ENCODE peak calls at places on chromosomes 7 and 10, in six cellular contexts. A is AG04450, M is mucosa of descending colon, N is fibroblast of the aortic adventitia, U is thoracic aorta, F is tibial artery. V is an unnamed sample.

GRCh38 chr10:71033396-71033980 is 145.1 kb upstream of the PCBD1 start:
- DNase-seq in N (no peak), F (no peak), M (no peak), U (no peak), A (no peak), V (no peak)

GRCh38 chr7:1124816-1125602 is 35.0 kb downstream of the ZFAND2A start:
- DNase-seq in F (no peak), U (no peak), M (no peak), A (no peak), N (peak; percentile 58), V (no peak)

GRCh38 chr10:603745-604144 is 85.7 kb downstream of the DIP2C start:
- DNase-seq in N (no peak), M (no peak), U (no peak), F (peak; percentile 64), A (no peak), V (no peak)

GRCh38 chr10:122181901-122182799 is 88.9 kb upstream of the BTBD16 start:
- DNase-seq in U (no peak), M (no peak), F (no peak), N (peak; percentile 69), A (no peak), V (no peak)

GRCh38 chr7:140004672-140005071 is 58.1 kb downstream of the PARP12 start:
- DNase-seq in M (no peak), F (peak; percentile 45), N (no peak), A (no peak), U (no peak), V (no peak)

GRCh38 chr10:116270691-116271592 is 2.1 kb downstream of the GFRA1 start:
- DNase-seq in F (no peak), M (no peak), N (no peak), A (no peak), U (no peak), V (no peak)

GRCh38 chr10:69318087-69318996 is 40.0 kb downstream of the HK1 start:
- DNase-seq in U (peak; percentile 63), N (peak; percentile 68), F (peak; percentile 95), A (no peak), M (peak; percentile 91), V (peak; percentile 68)

GRCh38 chr7:8146156-8146555 is 115.8 kb downstream of the ICA1 start:
- DNase-seq in N (no peak), U (no peak), M (no peak), F (no peak), A (no peak), V (no peak)

GRCh38 chr10:69901022-69901421 is 99.3 kb downstream of the COL13A1 start:
- DNase-seq in U (no peak), N (no peak), F (no peak), A (no peak), M (no peak), V (no peak)

GRCh38 chr10:78742730-78743615 is 325.8 kb upstream of the ZMIZ1 start:
- DNase-seq in N (no peak), U (no peak), M (no peak), A (no peak), F (no peak), V (no peak)

GRCh38 chr7:135763261-135763660 is 14.6 kb upstream of the FAM180A start:
- DNase-seq in A (no peak), M (no peak), F (no peak), U (no peak), N (peak; percentile 72), V (no peak)

GRCh38 chr10:25745976-25746375 is 188.1 kb upstream of the MYO3A start:
- DNase-seq in N (peak; percentile 15), A (no peak), U (no peak), M (no peak), F (no peak), V (no peak)

GRCh38 chr7:137964824-137965545 is 36.9 kb downstream of the CREB3L2 start:
- DNase-seq in N (no peak), U (no peak), M (no peak), F (no peak), A (no peak), V (no peak)

GRCh38 chr7:24898691-24899090 is 81.3 kb downstream of the OSBPL3 start:
- DNase-seq in U (no peak), M (no peak), N (no peak), F (no peak), A (no peak), V (peak; percentile 44)

GRCh38 chr7:126805351-126805750 is 447.4 kb downstream of the GRM8 start:
- DNase-seq in F (no peak), A (no peak), N (no peak), U (no peak), M (no peak), V (no peak)

GRCh38 chr10:79127151-79127961 is 58.6 kb downstream of the ZMIZ1 start:
- DNase-seq in M (peak; percentile 47), A (no peak), F (peak; percentile 85), N (peak; percentile 91), U (no peak), V (peak; percentile 87)

GRCh38 chr7:78130443-78131200 is 332.0 kb downstream of the PHTF2 start:
- DNase-seq in F (no peak), N (no peak), M (no peak), U (no peak), A (no peak), V (no peak)

DNA sequence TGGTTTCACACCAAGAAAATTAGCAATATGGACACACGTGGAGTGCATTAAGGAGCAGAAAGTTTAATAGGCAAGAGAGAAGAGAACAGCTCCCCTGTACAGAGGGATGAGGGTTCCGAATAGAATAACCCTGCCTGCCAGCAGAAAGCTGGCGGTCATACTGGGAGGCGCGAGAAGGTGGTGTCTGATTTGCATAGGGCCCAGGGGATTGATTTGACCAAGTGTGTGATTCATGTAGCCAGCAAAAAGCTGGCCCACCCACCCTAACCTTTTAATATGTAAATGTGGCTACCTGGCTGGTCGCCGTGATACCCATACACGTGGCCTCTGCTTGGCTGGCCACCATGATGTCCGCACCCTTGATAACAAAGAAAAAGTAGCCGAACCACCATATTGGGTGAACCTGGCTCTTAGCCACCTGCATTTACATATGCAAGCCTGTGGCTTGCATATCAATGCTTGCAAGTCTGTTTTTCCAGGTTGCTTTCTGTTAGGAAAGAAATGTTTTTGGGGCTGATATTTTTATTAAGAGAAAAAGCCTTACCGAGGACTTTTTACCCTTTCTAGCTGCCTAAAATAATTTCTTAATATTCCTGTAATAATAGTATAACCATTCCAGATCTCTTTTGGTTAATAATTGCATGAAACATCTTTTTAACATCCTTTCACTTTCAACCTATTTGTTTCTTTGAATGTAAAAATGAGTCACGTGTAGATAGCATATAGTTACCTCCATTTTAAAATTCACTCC is 20.5 kb upstream of the VWDE start:
- DNase-seq in U (no peak), A (no peak), F (no peak), N (no peak), M (no peak), V (no peak)
- H3K4me3 ChIP-seq in U (no peak overlapping the region), A (no peak overlapping the region), F (no peak overlapping the region), N (no peak overlapping the region), M (no peak overlapping the region), V (peak overlapping the region; percentile 14)

GRCh38 chr10:99484626-99485581 is 47.8 kb upstream of the NKX2-3 start:
- DNase-seq in N (no peak), M (peak; percentile 23), A (no peak), F (no peak), U (no peak), V (no peak)
- TF ChIP-seq CTCF in N (no peak), M (no peak), A (no peak), F (no peak), U (no peak), V (peak; percentile 23)

DNA sequence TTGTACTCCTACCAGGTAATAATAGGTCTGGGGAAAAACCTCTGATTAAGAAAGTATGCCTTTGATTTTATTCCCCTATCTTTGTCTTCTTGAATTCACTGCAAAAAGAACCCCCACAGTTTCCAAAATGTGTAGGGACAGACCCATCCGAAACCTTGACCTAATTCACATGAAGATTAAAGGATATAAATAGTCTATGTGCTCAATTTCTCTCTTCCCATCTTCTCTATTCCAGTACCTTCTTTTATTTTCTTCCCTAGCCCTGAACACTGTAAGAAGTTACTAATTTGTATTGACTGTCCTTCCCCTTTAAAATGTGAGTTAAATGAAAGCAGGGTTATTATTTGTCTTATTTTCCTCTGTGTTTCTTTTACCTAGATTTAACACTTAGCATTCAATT is 135.3 kb downstream of the HBP1 start:
- DNase-seq in U (no peak), F (no peak), A (no peak), M (no peak), N (no peak), V (no peak)
- H3K4me3 ChIP-seq in U (no peak overlapping the region), F (no peak overlapping the region), A (no peak overlapping the region), M (no peak overlapping the region), N (no peak overlapping the region), V (no peak overlapping the region)

DNA sequence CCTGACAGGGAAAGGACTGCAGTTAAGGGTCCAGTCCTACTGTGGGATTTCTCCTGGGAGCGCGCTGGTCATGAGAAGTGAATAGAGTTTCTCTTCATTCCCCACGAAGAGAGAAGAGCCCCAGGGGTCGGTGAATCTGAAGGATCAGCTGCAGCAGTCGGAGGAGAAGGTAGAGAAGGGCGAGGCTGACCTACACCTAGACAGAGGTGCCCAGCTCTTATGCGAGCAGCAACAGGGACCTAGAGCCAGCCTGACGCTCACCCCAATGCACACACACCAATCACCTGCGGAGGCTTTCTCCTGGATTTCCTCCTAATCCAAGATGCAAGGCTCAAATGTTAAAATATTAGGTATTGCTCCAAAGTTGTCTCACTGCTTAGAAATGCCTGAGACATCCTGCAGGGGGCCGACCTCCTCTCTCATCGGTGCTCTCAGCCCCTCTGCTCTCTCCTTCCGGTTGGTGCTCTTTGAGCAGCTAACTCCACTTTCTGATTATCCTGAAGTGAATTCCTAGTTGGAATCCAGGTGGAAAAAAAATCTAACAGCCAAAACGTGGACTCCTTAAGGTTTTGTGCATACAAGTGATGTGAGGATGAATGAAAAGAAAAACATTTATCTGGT is 176.4 kb downstream of the AHR start:
- DNase-seq in M (no peak), N (no peak), U (no peak), A (no peak), F (no peak), V (no peak)
- TF ChIP-seq CTCF in M (no peak), N (peak; percentile 12), U (no peak), A (peak; percentile 28), F (no peak), V (peak; percentile 57)

DNA sequence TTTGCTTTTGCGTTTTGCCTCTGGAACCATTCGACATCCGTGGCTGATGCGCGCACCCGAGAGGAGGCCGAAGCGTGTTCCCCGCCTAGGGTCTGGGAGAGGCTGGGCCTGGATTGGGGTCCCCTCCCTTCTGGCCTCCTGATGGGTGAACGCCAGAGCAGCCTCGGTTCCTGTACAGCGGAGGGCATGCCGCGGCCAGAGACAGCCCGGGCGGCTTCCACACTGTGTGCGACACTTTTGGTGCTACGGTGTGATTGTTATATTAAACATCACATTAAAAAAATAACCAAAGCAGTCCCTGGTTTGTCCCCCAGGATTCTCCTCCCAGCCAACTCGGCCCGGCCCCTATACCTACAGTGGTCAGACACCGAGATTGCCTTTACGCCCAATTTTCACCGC is 3.7 kb upstream of the HOXA7 start:
- DNase-seq in F (peak; percentile 71), A (no peak), N (no peak), U (no peak), M (no peak), V (no peak)
- H3K4me3 ChIP-seq in F (peak overlapping the region; percentile 68), A (no peak overlapping the region), N (no peak overlapping the region), U (peak overlapping the region; percentile 78), M (no peak overlapping the region), V (no peak overlapping the region)

GRCh38 chr10:32346551-32347362 is at the start of gene EPC1:
- DNase-seq in M (peak; percentile 89), U (peak; percentile 56), N (peak; percentile 88), F (peak; percentile 93), A (peak; percentile 60), V (peak; percentile 93)
- TF ChIP-seq CTCF in M (no peak), U (no peak), N (no peak), F (no peak), A (no peak), V (peak; percentile 14)

GRCh38 chr7:127891144-127891543 is 140.1 kb downstream of the LRRC4 start:
- DNase-seq in U (no peak), F (no peak), N (no peak), M (no peak), A (no peak), V (no peak)
- H3K4me3 ChIP-seq in U (no peak overlapping the region), F (no peak overlapping the region), N (no peak overlapping the region), M (no peak overlapping the region), A (no peak overlapping the region), V (no peak overlapping the region)

V was measured in choroid plexus epithelial cell.